ENCODE peak calls at places on chromosomes 13 and 19, in six cellular contexts. One of them, this sample, is unnamed.
A peak's percentile ranks its signal among the peaks of the same experiment; 100 is the strongest.

GRCh38 chr13:113062691-113063090 is 42.9 kb upstream of the F7 start:
- DNase-seq in upper lobe of left lung: no peak
- DNase-seq in left lung: peak; percentile 50
- DNase-seq in left ventricle myocardium inferior: no peak
- DNase-seq in H9: no peak
- DNase-seq in endothelial cell of umbilical vein: no peak
- DNase-seq in this sample: no peak

GRCh38 chr13:67229438-67230242 is 496 bp downstream of the PCDH9 start:
- DNase-seq in upper lobe of left lung: no peak
- DNase-seq in left lung: no peak
- DNase-seq in left ventricle myocardium inferior: no peak
- DNase-seq in H9: no peak
- DNase-seq in endothelial cell of umbilical vein: no peak
- DNase-seq in this sample: no peak

GRCh38 chr19:38059897-38060296 is 152.9 kb downstream of the SIPA1L3 start:
- DNase-seq in upper lobe of left lung: peak; percentile 77
- DNase-seq in left lung: peak; percentile 47
- DNase-seq in left ventricle myocardium inferior: no peak
- DNase-seq in H9: no peak
- DNase-seq in endothelial cell of umbilical vein: peak; percentile 85
- DNase-seq in this sample: no peak

GRCh38 chr13:71460179-71460578 is 406.8 kb downstream of the DACH1 start:
- DNase-seq in upper lobe of left lung: no peak
- DNase-seq in left lung: no peak
- DNase-seq in left ventricle myocardium inferior: no peak
- DNase-seq in H9: no peak
- DNase-seq in endothelial cell of umbilical vein: no peak
- DNase-seq in this sample: no peak

GRCh38 chr13:96982672-96983071 is 11.6 kb downstream of the OXGR1 start:
- DNase-seq in upper lobe of left lung: no peak
- DNase-seq in left lung: no peak
- DNase-seq in left ventricle myocardium inferior: no peak
- DNase-seq in H9: no peak
- DNase-seq in endothelial cell of umbilical vein: peak; percentile 89
- DNase-seq in this sample: no peak

GRCh38 chr13:80274643-80275042 is 66.3 kb downstream of the SPRY2 start:
- DNase-seq in upper lobe of left lung: no peak
- DNase-seq in left lung: no peak
- DNase-seq in left ventricle myocardium inferior: no peak
- DNase-seq in H9: no peak
- DNase-seq in endothelial cell of umbilical vein: peak; percentile 31
- DNase-seq in this sample: no peak

GRCh38 chr13:23658929-23659541 is 88.8 kb downstream of the TNFRSF19 start:
- DNase-seq in upper lobe of left lung: no peak
- DNase-seq in left lung: no peak
- DNase-seq in left ventricle myocardium inferior: peak; percentile 65
- DNase-seq in H9: no peak
- DNase-seq in endothelial cell of umbilical vein: no peak
- DNase-seq in this sample: no peak

GRCh38 chr13:70237131-70237530 is 128.9 kb upstream of the KLHL1 start:
- DNase-seq in upper lobe of left lung: no peak
- DNase-seq in left lung: no peak
- DNase-seq in left ventricle myocardium inferior: no peak
- DNase-seq in H9: no peak
- DNase-seq in endothelial cell of umbilical vein: no peak
- DNase-seq in this sample: no peak

GRCh38 chr13:22012676-22013075 is 341.8 kb downstream of the FGF9 start:
- DNase-seq in upper lobe of left lung: no peak
- DNase-seq in left lung: no peak
- DNase-seq in left ventricle myocardium inferior: no peak
- DNase-seq in H9: no peak
- DNase-seq in endothelial cell of umbilical vein: no peak
- DNase-seq in this sample: no peak

GRCh38 chr13:84844473-84844872 is 954.7 kb downstream of the SLITRK6 start:
- DNase-seq in upper lobe of left lung: no peak
- DNase-seq in left lung: no peak
- DNase-seq in left ventricle myocardium inferior: no peak
- DNase-seq in H9: no peak
- DNase-seq in endothelial cell of umbilical vein: no peak
- DNase-seq in this sample: no peak

GRCh38 chr13:108249150-108249549 is 20.4 kb upstream of the TNFSF13B start:
- DNase-seq in upper lobe of left lung: no peak
- DNase-seq in left lung: no peak
- DNase-seq in left ventricle myocardium inferior: no peak
- DNase-seq in H9: no peak
- DNase-seq in endothelial cell of umbilical vein: no peak
- DNase-seq in this sample: no peak

GRCh38 chr19:35959040-35959967 is 23.1 kb downstream of the LRFN3 start:
- DNase-seq in upper lobe of left lung: peak; percentile 61
- DNase-seq in left lung: peak; percentile 93
- DNase-seq in left ventricle myocardium inferior: peak; percentile 51
- DNase-seq in H9: peak; percentile 41
- DNase-seq in endothelial cell of umbilical vein: no peak
- DNase-seq in this sample: no peak

GRCh38 chr13:98174321-98174720 is 2.7 kb downstream of the RNF113B start:
- DNase-seq in upper lobe of left lung: no peak
- DNase-seq in left lung: no peak
- DNase-seq in left ventricle myocardium inferior: no peak
- DNase-seq in H9: no peak
- DNase-seq in endothelial cell of umbilical vein: no peak
- DNase-seq in this sample: no peak

GRCh38 chr19:56119585-56119978 is 1.5 kb downstream of the ZNF787 start:
- DNase-seq in upper lobe of left lung: no peak
- DNase-seq in left lung: peak; percentile 85
- DNase-seq in left ventricle myocardium inferior: no peak
- DNase-seq in H9: no peak
- DNase-seq in endothelial cell of umbilical vein: peak; percentile 30
- DNase-seq in this sample: no peak

GRCh38 chr13:114142137-114142550 is 9.7 kb upstream of the RASA3 start:
- DNase-seq in upper lobe of left lung: no peak
- DNase-seq in left lung: no peak
- DNase-seq in left ventricle myocardium inferior: no peak
- DNase-seq in H9: peak; percentile 14
- DNase-seq in endothelial cell of umbilical vein: no peak
- DNase-seq in this sample: no peak

GRCh38 chr13:21637296-21637695 is 33.3 kb upstream of the MICU2 start:
- DNase-seq in upper lobe of left lung: peak; percentile 89
- DNase-seq in left lung: peak; percentile 90
- DNase-seq in left ventricle myocardium inferior: no peak
- DNase-seq in H9: no peak
- DNase-seq in endothelial cell of umbilical vein: no peak
- DNase-seq in this sample: no peak

GRCh38 chr13:76292031-76292430 is 594.2 kb downstream of the KCTD12 start:
- DNase-seq in upper lobe of left lung: no peak
- DNase-seq in left lung: no peak
- DNase-seq in left ventricle myocardium inferior: no peak
- DNase-seq in H9: no peak
- DNase-seq in endothelial cell of umbilical vein: no peak
- DNase-seq in this sample: no peak

GRCh38 chr13:45783346-45784043 is 68.1 kb downstream of the SIAH3 start:
- DNase-seq in upper lobe of left lung: no peak
- DNase-seq in left lung: no peak
- DNase-seq in left ventricle myocardium inferior: no peak
- DNase-seq in H9: no peak
- DNase-seq in endothelial cell of umbilical vein: no peak
- DNase-seq in this sample: no peak
- H3K27ac ChIP-seq in upper lobe of left lung: no peak overlapping the region
- H3K27ac ChIP-seq in left lung: no peak overlapping the region
- H3K27ac ChIP-seq in left ventricle myocardium inferior: no peak overlapping the region
- H3K27ac ChIP-seq in H9: no peak overlapping the region
- H3K27ac ChIP-seq in endothelial cell of umbilical vein: no peak overlapping the region
- H3K27ac ChIP-seq in this sample: no peak overlapping the region

GRCh38 chr13:41407380-41407779 is 50.0 kb upstream of the RGCC start:
- DNase-seq in upper lobe of left lung: no peak
- DNase-seq in left lung: no peak
- DNase-seq in left ventricle myocardium inferior: no peak
- DNase-seq in H9: no peak
- DNase-seq in endothelial cell of umbilical vein: no peak
- DNase-seq in this sample: no peak

GRCh38 chr13:41403983-41404382 is 53.4 kb upstream of the RGCC start:
- DNase-seq in upper lobe of left lung: no peak
- DNase-seq in left lung: no peak
- DNase-seq in left ventricle myocardium inferior: no peak
- DNase-seq in H9: no peak
- DNase-seq in endothelial cell of umbilical vein: no peak
- DNase-seq in this sample: no peak

GRCh38 chr13:41402695-41403511 is 54.4 kb upstream of the RGCC start:
- DNase-seq in upper lobe of left lung: no peak
- DNase-seq in left lung: no peak
- DNase-seq in left ventricle myocardium inferior: no peak
- DNase-seq in H9: peak; percentile 71
- DNase-seq in endothelial cell of umbilical vein: no peak
- DNase-seq in this sample: no peak

GRCh38 chr13:41408061-41408460 is 49.3 kb upstream of the RGCC start:
- DNase-seq in upper lobe of left lung: no peak
- DNase-seq in left lung: no peak
- DNase-seq in left ventricle myocardium inferior: no peak
- DNase-seq in H9: no peak
- DNase-seq in endothelial cell of umbilical vein: peak; percentile 22
- DNase-seq in this sample: no peak

DNA sequence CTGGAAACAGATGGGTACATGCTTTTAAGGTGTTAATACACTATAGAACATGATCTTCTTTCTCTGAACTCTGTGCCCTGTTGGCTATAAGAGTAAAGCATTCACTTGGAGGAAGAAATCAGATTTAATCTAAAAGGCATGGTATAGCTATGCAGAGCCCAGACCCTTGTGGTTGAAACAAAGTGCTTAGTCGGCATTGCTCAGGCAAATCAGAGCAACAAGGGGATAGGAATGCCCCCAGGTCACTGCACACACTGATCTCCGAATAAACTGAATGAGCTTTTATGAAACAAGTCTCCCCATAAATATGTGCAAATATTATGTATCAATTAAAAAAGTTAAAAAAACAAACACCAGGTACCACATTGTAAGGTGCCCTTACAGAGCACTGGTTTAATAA is 52.0 kb upstream of the RGCC start:
- DNase-seq in upper lobe of left lung: no peak
- DNase-seq in left lung: no peak
- DNase-seq in left ventricle myocardium inferior: no peak
- DNase-seq in H9: no peak
- DNase-seq in endothelial cell of umbilical vein: no peak
- DNase-seq in this sample: no peak
- H3K27ac ChIP-seq in upper lobe of left lung: no peak overlapping the region
- H3K27ac ChIP-seq in left lung: no peak overlapping the region
- H3K27ac ChIP-seq in left ventricle myocardium inferior: no peak overlapping the region
- H3K27ac ChIP-seq in H9: no peak overlapping the region
- H3K27ac ChIP-seq in endothelial cell of umbilical vein: no peak overlapping the region
- H3K27ac ChIP-seq in this sample: no peak overlapping the region

DNA sequence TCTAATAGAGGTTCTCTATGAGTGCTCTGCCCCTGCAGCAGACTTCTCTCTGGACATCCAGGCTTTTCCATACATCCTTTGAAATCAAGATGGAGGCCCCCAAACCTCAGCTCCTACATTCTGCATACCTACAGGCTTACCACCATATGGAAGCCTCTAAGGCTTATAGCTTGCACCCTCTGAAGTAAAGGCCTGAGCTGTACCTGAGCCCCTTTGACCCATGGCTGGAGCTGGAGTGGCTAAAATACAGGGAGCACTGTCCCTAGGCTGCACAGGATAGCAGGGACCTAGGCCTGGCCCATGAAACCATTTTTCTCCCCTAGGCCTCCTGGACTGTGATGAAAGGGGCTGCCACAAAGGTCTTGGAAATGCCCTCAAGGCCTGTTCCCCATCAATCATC is 1086.1 kb upstream of the MIR17HG start:
- DNase-seq in upper lobe of left lung: no peak
- DNase-seq in left lung: no peak
- DNase-seq in left ventricle myocardium inferior: no peak
- DNase-seq in H9: no peak
- DNase-seq in endothelial cell of umbilical vein: no peak
- DNase-seq in this sample: no peak
- H3K27ac ChIP-seq in upper lobe of left lung: no peak overlapping the region
- H3K27ac ChIP-seq in left lung: no peak overlapping the region
- H3K27ac ChIP-seq in left ventricle myocardium inferior: no peak overlapping the region
- H3K27ac ChIP-seq in H9: no peak overlapping the region
- H3K27ac ChIP-seq in endothelial cell of umbilical vein: no peak overlapping the region
- H3K27ac ChIP-seq in this sample: no peak overlapping the region

GRCh38 chr13:111911754-111912452 is 155.0 kb upstream of the SOX1 start:
- DNase-seq in upper lobe of left lung: no peak
- DNase-seq in left lung: no peak
- DNase-seq in left ventricle myocardium inferior: no peak
- DNase-seq in H9: peak; percentile 14
- DNase-seq in endothelial cell of umbilical vein: no peak
- DNase-seq in this sample: no peak
- H3K27ac ChIP-seq in upper lobe of left lung: no peak overlapping the region
- H3K27ac ChIP-seq in left lung: no peak overlapping the region
- H3K27ac ChIP-seq in left ventricle myocardium inferior: no peak overlapping the region
- H3K27ac ChIP-seq in H9: no peak overlapping the region
- H3K27ac ChIP-seq in endothelial cell of umbilical vein: no peak overlapping the region
- H3K27ac ChIP-seq in this sample: no peak overlapping the region